ENCODE peak calls at places on chromosomes 7 and 10, in seven cellular contexts. V is mammary epithelial cell, F is HFF-Myc, J is body of pancreas, T is lower lobe of right lung, S is fibroblast of mammary gland, W is lung. B is an unnamed sample.

GRCh38 chr10:51073461-51074237 is 638 bp upstream of the PRKG1 start:
- DNase-seq in J (peak), V (peak), W (peak), S (no peak), F (no peak), T (no peak), B (no peak)

GRCh38 chr7:35418716-35419425 is 165.0 kb upstream of the TBX20 start:
- DNase-seq in F (no peak), W (no peak), V (no peak), T (no peak), S (no peak), J (no peak), B (no peak)

GRCh38 chr10:83760142-83760541 is 379.2 kb upstream of the GHITM start:
- DNase-seq in J (no peak), F (no peak), T (no peak), W (no peak), S (no peak), V (no peak), B (no peak)

GRCh38 chr7:140325600-140325999 is 72.7 kb downstream of the SLC37A3 start:
- DNase-seq in F (no peak), T (no peak), S (no peak), J (no peak), V (no peak), W (no peak), B (no peak)

GRCh38 chr10:74880041-74880440 is 53.6 kb downstream of the KAT6B start:
- DNase-seq in F (no peak), V (no peak), T (no peak), S (peak), W (no peak), J (no peak), B (no peak)

GRCh38 chr10:66550351-66550750 is 375.5 kb upstream of the LRRTM3 start:
- DNase-seq in T (no peak), V (no peak), J (no peak), F (no peak), W (no peak), S (no peak), B (no peak)

GRCh38 chr7:117004899-117005298 is 51.6 kb downstream of the ST7 start:
- DNase-seq in W (no peak), V (no peak), F (no peak), S (no peak), J (no peak), T (no peak), B (peak)

GRCh38 chr10:110610308-110610774 is 33.8 kb upstream of the RBM20 start:
- DNase-seq in T (no peak), S (peak), W (no peak), F (no peak), V (peak), J (peak), B (peak)

GRCh38 chr7:149500201-149500600 is 2.6 kb upstream of the ZNF746 start:
- DNase-seq in F (no peak), J (no peak), W (no peak), S (no peak), V (no peak), T (no peak), B (no peak)

GRCh38 chr7:90655566-90655965 is 59.4 kb downstream of the CDK14 start:
- DNase-seq in W (no peak), S (peak), F (no peak), V (peak), T (no peak), J (no peak), B (peak)

GRCh38 chr7:138785587-138786437 is 12.0 kb upstream of the TMEM213 start:
- DNase-seq in V (peak), W (no peak), T (no peak), J (no peak), S (no peak), F (no peak), B (peak)

GRCh38 chr10:119706521-119707278 is 19.1 kb upstream of the INPP5F start:
- DNase-seq in F (no peak), T (no peak), J (no peak), V (no peak), W (no peak), S (no peak), B (no peak)

GRCh38 chr7:29299986-29300609 is 105.5 kb downstream of the CHN2 start:
- DNase-seq in W (no peak), V (no peak), F (no peak), T (no peak), J (no peak), S (peak), B (peak)

GRCh38 chr10:82826132-82826531 is 951.1 kb downstream of the NRG3 start:
- DNase-seq in T (no peak), V (peak), J (no peak), F (peak), S (peak), W (no peak), B (peak)

GRCh38 chr10:65275296-65275695 is 1650.5 kb upstream of the LRRTM3 start:
- DNase-seq in J (no peak), F (no peak), S (no peak), V (no peak), T (no peak), W (no peak), B (no peak)

DNA sequence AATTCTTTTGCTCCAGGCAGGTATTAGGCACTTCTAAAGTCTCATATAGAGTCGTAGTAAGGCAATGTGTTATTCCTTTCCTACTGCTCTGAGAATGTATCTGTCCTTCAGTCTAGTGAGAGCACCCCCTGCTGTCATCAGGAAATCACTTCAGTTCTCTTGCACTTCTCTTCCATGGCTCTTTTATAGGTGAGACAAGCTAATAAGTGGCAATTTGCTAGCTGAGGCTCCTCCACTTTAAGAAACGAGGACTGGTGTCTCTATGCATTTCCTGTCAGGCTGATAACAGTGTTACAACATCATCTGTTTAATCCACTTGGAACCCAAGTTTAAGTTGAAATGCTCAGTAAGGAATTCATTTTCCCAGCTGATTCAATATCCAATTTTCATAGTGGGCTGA is 350.6 kb downstream of the TFEC start:
- DNase-seq in F (no peak), J (peak), T (no peak), V (peak), W (no peak), S (peak), B (peak)
- TF ChIP-seq CTCF in F (peak), J (peak), T (peak), V (peak), W (peak), S (peak), B (peak)

GRCh38 chr10:43404675-43405221 is 4.2 kb downstream of the HNRNPF start:
- DNase-seq in S (no peak), V (no peak), T (no peak), W (no peak), J (no peak), F (no peak), B (no peak)
- H3K4me3 ChIP-seq in S (peak), V (no peak), T (peak), W (no peak), J (no peak), F (peak), B (no peak)

GRCh38 chr10:88386878-88387773 is 196.0 kb downstream of the RNLS start:
- DNase-seq in F (no peak), S (peak), V (peak), W (peak), T (no peak), J (peak), B (peak)

GRCh38 chr10:88390041-88390440 is 193.1 kb downstream of the RNLS start:
- DNase-seq in J (no peak), F (no peak), S (no peak), V (no peak), T (no peak), W (no peak), B (no peak)

GRCh38 chr10:88386204-88386877 is 196.8 kb downstream of the RNLS start:
- DNase-seq in T (no peak), J (peak), W (no peak), S (peak), F (no peak), V (peak), B (peak)

GRCh38 chr10:88392222-88392621 is 190.9 kb downstream of the RNLS start:
- DNase-seq in F (no peak), S (no peak), J (no peak), V (peak), W (no peak), T (no peak), B (no peak)

GRCh38 chr10:88389456-88389855 is 193.7 kb downstream of the RNLS start:
- DNase-seq in W (peak), T (no peak), F (peak), J (peak), V (peak), S (peak), B (peak)
- TF ChIP-seq CTCF in W (peak), T (peak), F (peak), J (peak), V (peak), S (peak), B (peak)

GRCh38 chr10:27743736-27744477 is 1.7 kb downstream of the MKX start:
- DNase-seq in W (no peak), J (no peak), F (no peak), V (peak), T (no peak), S (no peak), B (no peak)
- H3K4me3 ChIP-seq in W (peak), J (peak), F (peak), V (peak), T (peak), S (peak), B (peak)

GRCh38 chr10:94194256-94194655 is 168.5 kb downstream of the NOC3L start:
- DNase-seq in J (no peak), F (peak), W (no peak), V (peak), T (no peak), S (peak), B (peak)
- TF ChIP-seq CTCF in J (no peak), F (no peak), W (no peak), V (no peak), T (no peak), S (peak), B (peak)

GRCh38 chr10:5376450-5376849 is 11.7 kb downstream of the UCN3 start:
- DNase-seq in V (no peak), S (no peak), F (no peak), J (no peak), W (no peak), T (no peak), B (no peak)
- H3K4me3 ChIP-seq in V (no peak), S (no peak), F (no peak), J (no peak), W (no peak), T (no peak), B (no peak)

DNA sequence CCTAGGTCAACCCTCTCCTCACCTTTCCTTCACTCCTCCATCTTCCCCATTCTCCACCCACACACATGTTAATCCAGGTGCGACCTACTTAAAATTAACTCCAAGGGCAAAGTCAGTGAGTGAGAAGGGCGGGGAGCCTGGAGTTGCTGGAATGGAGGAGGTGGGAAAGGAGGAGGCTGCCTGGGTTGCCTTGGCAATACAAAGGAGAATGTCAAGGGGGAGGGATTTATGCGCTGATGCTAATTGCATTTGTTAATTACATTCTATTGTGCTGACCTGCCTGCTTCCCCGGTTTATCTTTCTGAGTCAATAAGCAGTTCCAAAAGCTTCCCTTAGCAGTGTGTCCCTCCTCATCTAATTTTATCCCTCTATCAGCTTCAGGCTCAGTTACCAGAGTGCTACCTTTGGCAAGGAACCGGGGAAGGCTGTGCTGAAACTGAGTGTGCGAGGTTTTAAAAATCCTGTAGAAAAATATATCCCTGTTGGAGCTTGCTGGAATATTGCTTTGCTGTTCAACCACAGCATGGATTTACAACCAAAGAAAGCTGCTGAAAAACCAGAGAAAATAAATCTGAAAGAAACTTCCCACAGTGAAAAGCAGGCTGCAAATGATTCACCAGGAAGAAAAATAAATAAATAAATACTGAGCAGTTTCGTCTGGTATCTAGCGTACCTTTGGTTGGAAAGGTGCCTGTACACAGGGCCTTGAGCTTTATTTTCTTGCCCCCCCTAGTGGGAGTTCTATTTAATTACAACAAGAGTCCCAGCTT is 113.2 kb upstream of the DGKB start:
- DNase-seq in S (peak), T (no peak), W (no peak), J (peak), F (peak), V (peak), B (peak)
- TF ChIP-seq CTCF in S (peak), T (peak), W (no peak), J (peak), F (peak), V (peak), B (peak)